ENCODE peak calls at places on chromosomes 3 and 15, in eight cellular contexts. P is MCF 10A; Q is GDM1; Z is stimulated activated CD4-positive, alpha-beta T cell treated with anti-CD3 and anti-CD28 coated beads, Interleukin-1b, Interleukin-23, amount 100 ng/mL, for 4 hours; W is neural progenitor cell; R is NCI-H1694 treated with DMSO at 0.1 percent for 48 hours; O is NCI-H2029; K is stomach. C is an unnamed sample.

GRCh38 chr15:36598529-36599177 is 19.2 kb downstream of the CDIN1 start:
- DNase-seq in Z (no peak), Q (no peak), P (no peak), W (no peak), R (no peak), K (no peak), O (no peak), C (no peak)

GRCh38 chr15:50906954-50907865 is 1.3 kb upstream of the AP4E1 start:
- DNase-seq in O (no peak), W (no peak), P (peak), Z (peak), Q (no peak), K (peak), R (no peak), C (peak)

GRCh38 chr15:58546635-58547627 is 115.1 kb downstream of the LIPC start:
- DNase-seq in R (no peak), K (peak), O (peak), Q (no peak), Z (no peak), W (no peak), P (peak), C (peak)

GRCh38 chr3:40770046-40770445 is 245.3 kb downstream of the ZNF621 start:
- DNase-seq in Q (no peak), O (no peak), K (no peak), W (no peak), Z (no peak), P (no peak), R (no peak), C (peak)

GRCh38 chr15:67030036-67030762 is 35.2 kb upstream of the SMAD3 start:
- DNase-seq in O (no peak), Z (no peak), W (peak), Q (no peak), K (no peak), P (no peak), R (peak), C (no peak)

GRCh38 chr15:28243901-28244300 is 78.1 kb downstream of the HERC2 start:
- DNase-seq in K (no peak), R (no peak), W (no peak), Q (no peak), Z (no peak), P (no peak), O (no peak), C (no peak)

GRCh38 chr3:15151166-15151565 is 52.2 kb upstream of the RBSN start:
- DNase-seq in Q (no peak), P (peak), W (no peak), O (no peak), K (no peak), Z (no peak), R (no peak), C (peak)

GRCh38 chr3:72891053-72891855 is 3.4 kb downstream of the GXYLT2 start:
- DNase-seq in R (no peak), Q (no peak), Z (no peak), W (peak), P (peak), O (no peak), K (no peak), C (peak)

GRCh38 chr3:149134560-149134959 is 5.1 kb downstream of the HPS3 start:
- DNase-seq in Z (no peak), P (no peak), W (no peak), R (no peak), O (peak), Q (no peak), K (no peak), C (peak)